ENCODE peak calls at places on chromosomes 2 and 18, in six cellular contexts. One of them, this sample, is unnamed.

GRCh38 chr2:144356402-144356801 is 163.5 kb downstream of the ZEB2 start:
- DNase-seq in left ventricle myocardium inferior: no peak
- DNase-seq in heart left ventricle: no peak
- DNase-seq in cardiac fibroblast: no peak
- DNase-seq in foreskin fibroblast: no peak
- DNase-seq in coronary artery: no peak
- DNase-seq in this sample: no peak

GRCh38 chr2:37665038-37665437 is 6.4 kb downstream of the CDC42EP3 start:
- DNase-seq in heart left ventricle: no peak
- DNase-seq in cardiac fibroblast: no peak
- DNase-seq in coronary artery: no peak
- DNase-seq in foreskin fibroblast: no peak
- DNase-seq in left ventricle myocardium inferior: no peak
- DNase-seq in this sample: no peak

GRCh38 chr2:121128741-121129659 is 156.0 kb downstream of the TFCP2L1 start:
- DNase-seq in coronary artery: no peak
- DNase-seq in heart left ventricle: peak; percentile 40
- DNase-seq in left ventricle myocardium inferior: peak; percentile 36
- DNase-seq in cardiac fibroblast: peak; percentile 37
- DNase-seq in foreskin fibroblast: no peak
- DNase-seq in this sample: peak; percentile 42

GRCh38 chr2:171814883-171815282 is 79.2 kb downstream of the SLC25A12 start:
- DNase-seq in left ventricle myocardium inferior: no peak
- DNase-seq in heart left ventricle: no peak
- DNase-seq in coronary artery: no peak
- DNase-seq in foreskin fibroblast: no peak
- DNase-seq in cardiac fibroblast: no peak
- DNase-seq in this sample: no peak

GRCh38 chr2:54590216-54590961 is 133.1 kb upstream of the EML6 start:
- DNase-seq in left ventricle myocardium inferior: no peak
- DNase-seq in coronary artery: no peak
- DNase-seq in heart left ventricle: no peak
- DNase-seq in cardiac fibroblast: no peak
- DNase-seq in foreskin fibroblast: no peak
- DNase-seq in this sample: no peak

GRCh38 chr2:207330912-207331311 is 165.2 kb upstream of the KLF7 start:
- DNase-seq in heart left ventricle: peak; percentile 33
- DNase-seq in left ventricle myocardium inferior: no peak
- DNase-seq in foreskin fibroblast: peak; percentile 97
- DNase-seq in cardiac fibroblast: peak; percentile 99
- DNase-seq in coronary artery: no peak
- DNase-seq in this sample: peak; percentile 100

GRCh38 chr18:26207937-26208336 is 18.3 kb upstream of the TAF4B start:
- DNase-seq in left ventricle myocardium inferior: no peak
- DNase-seq in foreskin fibroblast: no peak
- DNase-seq in cardiac fibroblast: no peak
- DNase-seq in heart left ventricle: no peak
- DNase-seq in coronary artery: no peak
- DNase-seq in this sample: no peak

GRCh38 chr2:234724850-234725249 is 227.0 kb upstream of the SH3BP4 start:
- DNase-seq in coronary artery: no peak
- DNase-seq in foreskin fibroblast: no peak
- DNase-seq in heart left ventricle: no peak
- DNase-seq in cardiac fibroblast: no peak
- DNase-seq in left ventricle myocardium inferior: no peak
- DNase-seq in this sample: no peak

GRCh38 chr2:223420048-223420447 is 182.1 kb downstream of the SCG2 start:
- DNase-seq in heart left ventricle: no peak
- DNase-seq in left ventricle myocardium inferior: no peak
- DNase-seq in coronary artery: no peak
- DNase-seq in cardiac fibroblast: no peak
- DNase-seq in foreskin fibroblast: no peak
- DNase-seq in this sample: no peak

GRCh38 chr2:239960929-239961661 is 64.0 kb downstream of the NDUFA10 start:
- DNase-seq in foreskin fibroblast: no peak
- DNase-seq in left ventricle myocardium inferior: no peak
- DNase-seq in cardiac fibroblast: no peak
- DNase-seq in coronary artery: no peak
- DNase-seq in heart left ventricle: no peak
- DNase-seq in this sample: no peak

GRCh38 chr2:219344756-219345458 is 12.4 kb upstream of the RESP18 start:
- DNase-seq in coronary artery: no peak
- DNase-seq in heart left ventricle: peak; percentile 77
- DNase-seq in cardiac fibroblast: peak; percentile 59
- DNase-seq in foreskin fibroblast: peak; percentile 20
- DNase-seq in left ventricle myocardium inferior: peak; percentile 42
- DNase-seq in this sample: no peak

GRCh38 chr2:58428553-58429284 is 187.6 kb upstream of the FANCL start:
- DNase-seq in foreskin fibroblast: no peak
- DNase-seq in left ventricle myocardium inferior: no peak
- DNase-seq in heart left ventricle: no peak
- DNase-seq in cardiac fibroblast: no peak
- DNase-seq in coronary artery: no peak
- DNase-seq in this sample: no peak

GRCh38 chr2:74146929-74147728 is 583 bp downstream of the BOLA3 start:
- DNase-seq in left ventricle myocardium inferior: no peak
- DNase-seq in coronary artery: no peak
- DNase-seq in foreskin fibroblast: peak; percentile 29
- DNase-seq in heart left ventricle: no peak
- DNase-seq in cardiac fibroblast: peak; percentile 53
- DNase-seq in this sample: peak; percentile 54

GRCh38 chr2:105488198-105488757 is 89.4 kb upstream of the FHL2 start:
- DNase-seq in coronary artery: no peak
- DNase-seq in foreskin fibroblast: no peak
- DNase-seq in heart left ventricle: peak; percentile 87
- DNase-seq in left ventricle myocardium inferior: peak; percentile 71
- DNase-seq in cardiac fibroblast: no peak
- DNase-seq in this sample: no peak

DNA sequence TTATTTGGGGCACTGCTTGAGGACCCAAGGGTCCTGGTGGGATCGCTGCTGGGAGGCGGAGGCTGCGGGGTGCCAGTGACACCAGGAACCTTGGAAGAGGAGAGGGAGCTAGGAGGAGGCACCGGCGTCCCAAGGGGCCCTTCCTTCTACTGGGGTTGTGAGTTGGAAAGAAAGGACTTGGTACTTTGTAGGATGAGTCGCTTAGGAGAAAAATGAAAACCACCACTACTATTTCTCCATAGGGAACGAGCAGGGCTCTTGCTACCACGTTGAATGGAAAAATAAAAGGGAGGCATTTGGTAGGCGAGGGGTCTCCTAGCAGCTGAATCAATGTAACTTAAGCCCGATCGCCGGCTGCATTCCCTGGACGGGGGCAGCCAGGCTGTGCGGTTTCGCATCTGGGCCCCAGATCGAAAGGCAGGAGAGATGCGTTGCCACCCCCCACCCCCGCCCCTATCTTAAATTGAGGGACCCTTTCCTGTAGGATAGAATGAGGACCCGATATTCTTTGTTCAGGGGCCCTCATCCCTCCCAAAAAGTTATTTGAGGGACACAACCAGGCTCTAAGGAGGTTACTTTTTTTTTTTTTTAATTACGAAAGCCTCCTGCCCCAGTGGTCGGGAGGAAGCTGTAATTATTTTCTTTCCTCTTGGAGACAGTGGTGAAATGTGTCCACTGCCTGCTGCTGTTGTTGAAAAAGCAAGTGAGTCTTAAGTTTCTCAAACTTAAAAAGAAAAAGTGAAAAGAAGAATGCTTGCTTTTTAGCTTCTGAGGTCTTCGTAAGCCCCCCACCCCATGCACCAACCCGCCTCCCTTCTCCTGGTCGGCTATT is 1.3 kb downstream of the IGFBP2 start:
- DNase-seq in heart left ventricle: no peak
- DNase-seq in left ventricle myocardium inferior: no peak
- DNase-seq in coronary artery: no peak
- DNase-seq in cardiac fibroblast: no peak
- DNase-seq in foreskin fibroblast: no peak
- DNase-seq in this sample: no peak
- H3K4me3 ChIP-seq in heart left ventricle: peak overlapping the region; percentile 64
- H3K4me3 ChIP-seq in left ventricle myocardium inferior: peak overlapping the region; percentile 78
- H3K4me3 ChIP-seq in coronary artery: peak overlapping the region; percentile 89
- H3K4me3 ChIP-seq in cardiac fibroblast: no peak overlapping the region
- H3K4me3 ChIP-seq in foreskin fibroblast: peak overlapping the region; percentile 62
- H3K4me3 ChIP-seq in this sample: peak overlapping the region; percentile 93

GRCh38 chr18:394276-394996 is 106.1 kb downstream of the COLEC12 start:
- DNase-seq in cardiac fibroblast: no peak
- DNase-seq in heart left ventricle: no peak
- DNase-seq in coronary artery: no peak
- DNase-seq in left ventricle myocardium inferior: no peak
- DNase-seq in foreskin fibroblast: no peak
- DNase-seq in this sample: no peak
- H3K4me3 ChIP-seq in cardiac fibroblast: no peak overlapping the region
- H3K4me3 ChIP-seq in heart left ventricle: no peak overlapping the region
- H3K4me3 ChIP-seq in coronary artery: no peak overlapping the region
- H3K4me3 ChIP-seq in left ventricle myocardium inferior: no peak overlapping the region
- H3K4me3 ChIP-seq in foreskin fibroblast: no peak overlapping the region
- H3K4me3 ChIP-seq in this sample: no peak overlapping the region

DNA sequence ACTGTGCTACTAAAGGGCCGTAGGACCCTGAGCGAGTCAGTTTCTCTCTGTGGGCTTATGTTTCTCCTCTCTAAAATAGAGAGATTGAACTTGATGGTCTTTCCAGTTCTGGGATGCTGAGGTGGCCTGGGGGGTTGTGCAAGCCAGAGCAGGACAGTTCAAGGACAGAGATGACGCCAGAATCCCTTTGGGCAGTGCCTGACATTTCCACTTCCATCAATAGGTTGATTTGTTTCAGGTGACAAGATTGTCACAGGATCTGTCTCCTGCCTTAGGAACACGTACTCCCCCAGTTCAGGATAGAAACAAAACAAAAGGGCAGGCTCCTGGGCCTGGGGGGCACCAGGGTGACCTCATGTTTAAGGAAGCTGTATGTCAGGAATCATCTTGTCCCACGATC is 82.0 kb downstream of the XDH start:
- DNase-seq in heart left ventricle: no peak
- DNase-seq in left ventricle myocardium inferior: no peak
- DNase-seq in foreskin fibroblast: no peak
- DNase-seq in coronary artery: no peak
- DNase-seq in cardiac fibroblast: no peak
- DNase-seq in this sample: no peak
- H3K4me3 ChIP-seq in heart left ventricle: no peak overlapping the region
- H3K4me3 ChIP-seq in left ventricle myocardium inferior: no peak overlapping the region
- H3K4me3 ChIP-seq in foreskin fibroblast: no peak overlapping the region
- H3K4me3 ChIP-seq in coronary artery: no peak overlapping the region
- H3K4me3 ChIP-seq in cardiac fibroblast: no peak overlapping the region
- H3K4me3 ChIP-seq in this sample: no peak overlapping the region

GRCh38 chr18:61948842-61949438 is 56.1 kb upstream of the RNF152 start:
- DNase-seq in heart left ventricle: no peak
- DNase-seq in cardiac fibroblast: no peak
- DNase-seq in foreskin fibroblast: no peak
- DNase-seq in left ventricle myocardium inferior: no peak
- DNase-seq in coronary artery: no peak
- DNase-seq in this sample: peak; percentile 48

GRCh38 chr18:61946449-61946848 is 53.6 kb upstream of the RNF152 start:
- DNase-seq in left ventricle myocardium inferior: no peak
- DNase-seq in foreskin fibroblast: peak; percentile 49
- DNase-seq in cardiac fibroblast: peak; percentile 88
- DNase-seq in heart left ventricle: no peak
- DNase-seq in coronary artery: no peak
- DNase-seq in this sample: peak; percentile 77

GRCh38 chr18:61949946-61950345 is 57.1 kb upstream of the RNF152 start:
- DNase-seq in cardiac fibroblast: peak; percentile 82
- DNase-seq in left ventricle myocardium inferior: no peak
- DNase-seq in foreskin fibroblast: no peak
- DNase-seq in coronary artery: peak; percentile 83
- DNase-seq in heart left ventricle: no peak
- DNase-seq in this sample: peak; percentile 100

GRCh38 chr18:61950371-61950770 is 57.6 kb upstream of the RNF152 start:
- DNase-seq in foreskin fibroblast: no peak
- DNase-seq in heart left ventricle: no peak
- DNase-seq in left ventricle myocardium inferior: no peak
- DNase-seq in cardiac fibroblast: no peak
- DNase-seq in coronary artery: no peak
- DNase-seq in this sample: no peak

DNA sequence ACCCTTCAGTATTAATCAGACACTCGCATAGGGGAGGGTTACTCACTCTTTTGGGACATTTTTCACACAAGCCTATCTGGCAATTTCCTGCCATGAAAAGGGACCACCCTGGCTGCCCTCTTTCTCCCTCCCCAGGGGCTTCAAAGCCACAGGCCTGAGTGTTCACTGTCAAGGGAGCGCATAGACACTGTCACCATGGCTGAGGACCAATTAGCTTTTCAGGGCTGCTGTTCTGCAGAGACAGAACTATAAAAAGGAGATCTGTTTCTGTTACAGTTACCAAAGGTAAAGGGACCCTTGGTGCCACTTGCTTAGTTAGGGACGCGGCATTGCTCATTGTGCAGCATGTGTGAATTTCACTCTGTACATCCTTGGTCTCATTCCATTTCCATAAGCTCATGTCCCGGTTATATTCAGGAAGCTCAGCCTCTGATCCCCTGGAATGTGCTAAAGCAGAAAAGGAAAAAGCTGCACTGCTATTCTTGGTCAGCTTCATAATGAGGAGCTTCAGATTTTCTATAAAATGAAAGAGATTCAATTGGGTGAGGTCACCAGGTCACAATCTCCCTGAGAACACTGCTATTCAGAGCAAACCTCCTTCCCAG is 55.5 kb upstream of the RNF152 start:
- DNase-seq in heart left ventricle: no peak
- DNase-seq in coronary artery: no peak
- DNase-seq in left ventricle myocardium inferior: no peak
- DNase-seq in cardiac fibroblast: peak; percentile 42
- DNase-seq in foreskin fibroblast: peak; percentile 48
- DNase-seq in this sample: peak; percentile 27
- H3K4me3 ChIP-seq in heart left ventricle: no peak overlapping the region
- H3K4me3 ChIP-seq in coronary artery: no peak overlapping the region
- H3K4me3 ChIP-seq in left ventricle myocardium inferior: no peak overlapping the region
- H3K4me3 ChIP-seq in cardiac fibroblast: no peak overlapping the region
- H3K4me3 ChIP-seq in foreskin fibroblast: no peak overlapping the region
- H3K4me3 ChIP-seq in this sample: no peak overlapping the region

GRCh38 chr2:47897191-47897955 is 8.9 kb downstream of the FBXO11 start:
- DNase-seq in heart left ventricle: no peak
- DNase-seq in foreskin fibroblast: no peak
- DNase-seq in left ventricle myocardium inferior: no peak
- DNase-seq in cardiac fibroblast: no peak
- DNase-seq in coronary artery: no peak
- DNase-seq in this sample: no peak
- H3K4me3 ChIP-seq in heart left ventricle: no peak overlapping the region
- H3K4me3 ChIP-seq in foreskin fibroblast: no peak overlapping the region
- H3K4me3 ChIP-seq in left ventricle myocardium inferior: no peak overlapping the region
- H3K4me3 ChIP-seq in cardiac fibroblast: no peak overlapping the region
- H3K4me3 ChIP-seq in coronary artery: no peak overlapping the region
- H3K4me3 ChIP-seq in this sample: no peak overlapping the region

GRCh38 chr2:183543731-183544130 is 419.5 kb downstream of the NUP35 start:
- DNase-seq in cardiac fibroblast: no peak
- DNase-seq in foreskin fibroblast: no peak
- DNase-seq in heart left ventricle: no peak
- DNase-seq in left ventricle myocardium inferior: no peak
- DNase-seq in coronary artery: no peak
- DNase-seq in this sample: peak; percentile 1

GRCh38 chr2:183542593-183542992 is 418.4 kb downstream of the NUP35 start:
- DNase-seq in left ventricle myocardium inferior: no peak
- DNase-seq in heart left ventricle: no peak
- DNase-seq in coronary artery: no peak
- DNase-seq in cardiac fibroblast: no peak
- DNase-seq in foreskin fibroblast: no peak
- DNase-seq in this sample: no peak

GRCh38 chr2:183541766-183542165 is 417.5 kb downstream of the NUP35 start:
- DNase-seq in cardiac fibroblast: no peak
- DNase-seq in coronary artery: no peak
- DNase-seq in heart left ventricle: no peak
- DNase-seq in left ventricle myocardium inferior: no peak
- DNase-seq in foreskin fibroblast: no peak
- DNase-seq in this sample: peak; percentile 17

GRCh38 chr2:183543222-183543621 is 419.0 kb downstream of the NUP35 start:
- DNase-seq in foreskin fibroblast: no peak
- DNase-seq in heart left ventricle: no peak
- DNase-seq in coronary artery: no peak
- DNase-seq in left ventricle myocardium inferior: no peak
- DNase-seq in cardiac fibroblast: no peak
- DNase-seq in this sample: no peak
- H3K4me3 ChIP-seq in foreskin fibroblast: no peak overlapping the region
- H3K4me3 ChIP-seq in heart left ventricle: no peak overlapping the region
- H3K4me3 ChIP-seq in coronary artery: no peak overlapping the region
- H3K4me3 ChIP-seq in left ventricle myocardium inferior: no peak overlapping the region
- H3K4me3 ChIP-seq in cardiac fibroblast: no peak overlapping the region
- H3K4me3 ChIP-seq in this sample: no peak overlapping the region

This sample was measured in mammary epithelial cell.